ENCODE peak calls at places on chromosomes 16 and 17, in seven cellular contexts. J is HAP-1; W is colonic mucosa; B is fibroblast of lung; N is iPS DF 6.9; X is tibial nerve; Y is CD8-positive, alpha-beta T cell. P is an unnamed sample.

GRCh38 chr16:51759999-51760398 is 608.9 kb upstream of the SALL1 start:
- DNase-seq in W (no peak), B (no peak), N (no peak), X (no peak), J (no peak), Y (no peak), P (no peak)

GRCh38 chr17:48816774-48817590 is at the start of gene TTLL6:
- DNase-seq in W (peak; percentile 96), B (peak; percentile 66), Y (peak; percentile 47), N (peak; percentile 89), X (peak; percentile 57), J (peak; percentile 94), P (peak; percentile 97)

GRCh38 chr17:67779098-67779672 is 46.1 kb upstream of the BPTF start:
- DNase-seq in J (peak; percentile 54), X (peak; percentile 39), W (peak; percentile 40), N (no peak), Y (peak; percentile 1), B (peak; percentile 81), P (peak; percentile 53)

GRCh38 chr16:3029499-3030127 is 5.8 kb downstream of the THOC6 start:
- DNase-seq in J (no peak), W (no peak), X (no peak), B (no peak), N (no peak), Y (no peak), P (no peak)

GRCh38 chr17:69508814-69509213 is 94.3 kb downstream of the MAP2K6 start:
- DNase-seq in X (no peak), W (no peak), Y (no peak), B (peak; percentile 34), J (no peak), N (no peak), P (no peak)

GRCh38 chr17:57256708-57257112 is 387 bp downstream of the MSI2 start:
- DNase-seq in X (no peak), J (no peak), W (peak; percentile 39), N (no peak), Y (no peak), B (peak; percentile 15), P (no peak)

GRCh38 chr16:47197536-47198179 is 53.9 kb upstream of the NETO2 start:
- DNase-seq in J (no peak), W (no peak), N (no peak), B (peak; percentile 75), X (no peak), Y (no peak), P (no peak)

GRCh38 chr17:65430209-65430833 is 131.1 kb downstream of the AXIN2 start:
- DNase-seq in X (no peak), B (no peak), Y (no peak), J (no peak), N (no peak), W (no peak), P (no peak)

GRCh38 chr16:3661922-3662321 is 7.4 kb downstream of the DNASE1 start:
- DNase-seq in J (no peak), N (no peak), B (no peak), Y (no peak), W (no peak), X (no peak), P (no peak)

GRCh38 chr16:70151391-70151790 is 22.2 kb upstream of the CLEC18C start:
- DNase-seq in J (no peak), W (no peak), Y (no peak), B (no peak), X (no peak), N (no peak), P (no peak)

GRCh38 chr17:42917236-42917603 is 16.6 kb downstream of the G6PC1 start:
- DNase-seq in X (no peak), J (peak; percentile 53), B (no peak), N (no peak), Y (no peak), W (no peak), P (no peak)

GRCh38 chr16:88807626-88808453 is 3.9 kb downstream of the APRT start:
- DNase-seq in N (no peak), X (no peak), J (no peak), W (no peak), B (no peak), Y (no peak), P (no peak)

GRCh38 chr17:38872671-38873385 is 3.0 kb downstream of the LASP1 start:
- DNase-seq in Y (no peak), J (no peak), X (no peak), B (no peak), W (peak; percentile 80), N (no peak), P (no peak)

GRCh38 chr16:51268237-51268636 is 117.2 kb upstream of the SALL1 start:
- DNase-seq in W (no peak), J (no peak), N (no peak), B (no peak), Y (no peak), X (no peak), P (no peak)

GRCh38 chr16:48160575-48160974 is 4.8 kb upstream of the ABCC12 start:
- DNase-seq in X (no peak), J (no peak), N (no peak), B (no peak), Y (no peak), W (no peak), P (no peak)

GRCh38 chr16:48381201-48381600 is 4.0 kb downstream of the SIAH1 start:
- DNase-seq in X (no peak), J (no peak), W (no peak), B (peak; percentile 40), Y (no peak), N (no peak), P (no peak)

GRCh38 chr16:3129137-3130131 is 5.4 kb upstream of the ZNF213 start:
- DNase-seq in J (peak; percentile 82), Y (peak; percentile 56), W (peak; percentile 85), B (peak; percentile 89), N (no peak), X (peak; percentile 35), P (peak; percentile 87)

GRCh38 chr16:24540575-24541240 is 1.3 kb downstream of the RBBP6 start:
- DNase-seq in B (no peak), W (peak; percentile 25), J (peak; percentile 34), X (no peak), Y (no peak), N (no peak), P (no peak)

GRCh38 chr17:51319186-51319585 is 58.8 kb downstream of the UTP18 start:
- DNase-seq in Y (no peak), N (no peak), W (no peak), X (no peak), B (no peak), J (no peak), P (no peak)

GRCh38 chr17:8117980-8118768 is at the start of gene ALOXE3:
- DNase-seq in N (no peak), Y (no peak), X (no peak), W (peak; percentile 36), B (peak; percentile 36), J (peak; percentile 47), P (peak; percentile 45)

DNA sequence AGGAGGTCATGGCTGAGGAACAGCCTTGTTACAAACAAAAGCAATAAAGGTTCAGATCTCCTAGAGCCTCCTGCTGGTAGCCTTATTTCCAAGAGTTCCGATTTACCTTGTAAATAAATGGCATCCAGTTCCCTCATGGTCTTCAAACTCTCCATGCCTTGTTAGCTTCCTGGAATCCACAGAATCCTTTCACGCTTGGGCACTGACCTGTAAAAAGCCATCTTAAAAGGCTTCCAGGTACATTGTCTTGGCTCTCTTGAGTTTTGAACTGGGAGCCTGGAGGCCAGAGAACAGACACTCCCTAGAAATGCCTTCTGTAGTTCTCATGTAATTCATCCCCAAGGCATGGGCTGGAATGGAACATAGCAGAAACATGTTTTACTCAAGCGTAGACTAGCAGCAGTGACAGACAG is 207.9 kb downstream of the SNX29 start:
- DNase-seq in W (no peak), B (no peak), X (no peak), Y (no peak), N (no peak), J (no peak), P (no peak)
- H3K4me3 ChIP-seq in W (no peak overlapping the region), B (no peak overlapping the region), X (no peak overlapping the region), Y (no peak overlapping the region), N (no peak overlapping the region), J (no peak overlapping the region), P (no peak overlapping the region)

DNA sequence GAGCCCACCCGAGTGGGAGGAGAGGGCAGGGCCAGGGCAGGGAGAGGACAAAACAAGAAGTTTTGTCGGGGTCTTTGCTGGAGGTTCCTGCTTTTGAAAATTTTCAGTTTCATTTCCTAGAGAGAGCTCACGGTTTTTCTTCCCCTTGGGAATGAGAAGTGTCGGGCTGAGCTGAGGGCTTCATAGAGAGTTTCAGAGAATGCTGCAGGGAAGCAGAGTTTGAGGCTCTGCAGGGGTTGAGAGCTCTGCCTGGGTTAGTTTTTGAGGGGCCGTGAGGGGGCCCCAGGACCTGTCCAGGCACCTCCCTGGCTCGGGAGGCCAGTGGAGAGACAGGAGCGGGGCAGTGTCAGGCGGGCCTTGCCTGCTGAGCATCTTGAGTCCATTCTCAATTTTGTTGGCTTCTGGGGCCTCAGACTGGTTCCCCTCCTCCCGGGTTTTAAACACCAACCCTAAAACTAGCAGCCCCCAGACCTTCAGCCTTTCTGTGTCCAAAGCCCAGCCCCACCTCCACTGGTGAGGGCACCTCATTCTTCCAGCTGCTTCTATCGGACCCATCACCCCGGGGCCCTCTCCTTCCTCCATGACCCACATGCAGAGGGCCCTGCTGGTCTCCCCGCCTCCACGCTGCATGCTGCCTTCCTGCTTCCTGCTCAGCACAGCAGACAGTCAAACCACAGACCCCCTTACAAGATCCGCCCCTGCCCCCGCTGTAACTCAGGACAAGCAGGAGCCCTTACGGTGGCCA is 3.6 kb downstream of the RNF213 start:
- DNase-seq in N (no peak), Y (no peak), B (no peak), X (no peak), W (no peak), J (no peak), P (no peak)
- H3K4me1 ChIP-seq in N (peaks cover 10% of the 10 kb centered on the region), Y (peaks cover 69% of the 10 kb centered on the region), B (peaks cover 17% of the 10 kb centered on the region), X (peaks cover 37% of the 10 kb centered on the region), W (peaks cover 7% of the 10 kb centered on the region), J (peaks cover 10% of the 10 kb centered on the region), P (peaks cover 16% of the 10 kb centered on the region)

GRCh38 chr16:53091508-53092211 is 36.9 kb downstream of the CHD9 start:
- DNase-seq in B (peak; percentile 95), X (no peak), J (no peak), Y (no peak), N (no peak), W (peak; percentile 55), P (peak; percentile 92)
- H3K4me3 ChIP-seq in B (peak overlapping the region; percentile 41), X (peak overlapping the region; percentile 5), J (no peak overlapping the region), Y (no peak overlapping the region), N (no peak overlapping the region), W (no peak overlapping the region), P (peak overlapping the region; percentile 21)

DNA sequence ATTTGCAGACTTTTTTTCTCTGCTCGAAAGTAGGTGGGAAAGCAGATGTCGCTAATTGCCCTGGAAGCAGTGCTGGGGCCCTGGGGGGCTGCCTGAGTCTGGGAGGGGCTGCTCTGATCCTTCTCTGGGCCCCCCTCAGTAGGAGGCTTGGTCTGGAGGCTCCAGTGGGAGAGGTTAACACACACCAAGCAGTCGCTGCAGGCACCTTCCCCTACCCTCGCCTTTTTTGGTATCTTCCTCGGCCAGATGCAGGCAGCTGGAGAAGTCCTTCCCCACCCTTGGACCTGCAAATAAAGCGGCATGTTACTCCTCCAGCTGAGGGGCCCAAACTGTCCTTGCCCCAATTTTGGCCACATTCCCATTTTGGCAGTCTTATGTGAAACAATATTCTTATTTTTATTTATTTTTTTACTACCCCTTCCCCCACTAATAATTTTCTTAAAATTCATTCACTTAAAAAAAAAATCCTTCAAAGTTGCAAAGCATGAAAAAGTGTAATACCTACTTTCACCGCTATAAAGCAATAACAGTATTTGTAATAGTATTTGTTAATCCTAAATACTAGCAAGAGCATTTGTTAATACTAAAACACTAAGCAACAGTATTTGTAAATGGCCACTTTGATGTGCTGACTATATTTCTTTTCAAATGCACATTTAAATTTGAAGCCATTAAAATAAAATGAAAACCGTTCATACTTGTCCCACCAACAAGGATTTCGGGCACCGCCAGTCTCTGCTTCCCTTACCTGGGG is 15.0 kb downstream of the C16orf46 start:
- DNase-seq in J (no peak), B (no peak), Y (no peak), N (no peak), W (no peak), X (no peak), P (no peak)
- H3K4me1 ChIP-seq in J (peaks cover 3% of the 10 kb centered on the region), B (no peaks in the 10 kb centered on the region), Y (peaks cover 5% of the 10 kb centered on the region), N (peaks cover 2% of the 10 kb centered on the region), W (no peaks in the 10 kb centered on the region), X (no peaks in the 10 kb centered on the region), P (no peaks in the 10 kb centered on the region)